ENCODE peak calls at places on chromosomes 11 and 22, in seven cellular contexts. M, H, Y, B, R, N and F are unnamed samples.

GRCh38 chr22:43164636-43165035 is 13.3 kb downstream of the TSPO start:
- DNase-seq in M (no peak), H (no peak), Y (no peak), B (no peak), R (no peak), N (no peak), F (no peak)

GRCh38 chr11:78074756-78075155 is 4.9 kb downstream of the NDUFC2 start:
- DNase-seq in M (peak; percentile 58), H (no peak), Y (no peak), B (no peak), R (no peak), N (no peak), F (no peak)

GRCh38 chr22:41847300-41847699 is 14.4 kb downstream of the SREBF2 start:
- DNase-seq in M (no peak), H (no peak), Y (no peak), B (no peak), R (no peak), N (no peak), F (no peak)

GRCh38 chr11:10303558-10304363 is 1.1 kb upstream of the ADM start:
- DNase-seq in M (peak; percentile 73), H (no peak), Y (no peak), B (no peak), R (no peak), N (no peak), F (no peak)

GRCh38 chr11:10454902-10455631 is at the start of gene AMPD3:
- DNase-seq in M (peak; percentile 93), H (peak; percentile 72), Y (no peak), B (no peak), R (no peak), N (no peak), F (no peak)

GRCh38 chr22:46272196-46272595 is 4.4 kb downstream of the TTC38 start:
- DNase-seq in M (no peak), H (no peak), Y (no peak), B (no peak), R (no peak), N (no peak), F (no peak)

GRCh38 chr11:86693501-86693900 is 21.1 kb upstream of the ME3 start:
- DNase-seq in M (no peak), H (no peak), Y (no peak), B (no peak), R (no peak), N (no peak), F (no peak)

GRCh38 chr11:27648840-27649239 is 51.4 kb downstream of the BDNF start:
- DNase-seq in M (no peak), H (no peak), Y (no peak), B (no peak), R (no peak), N (no peak), F (no peak)

GRCh38 chr22:41367039-41367679 is 14.6 kb upstream of the TEF start:
- DNase-seq in M (peak; percentile 93), H (peak; percentile 90), Y (peak; percentile 16), B (no peak), R (no peak), N (peak; percentile 96), F (peak; percentile 99)

GRCh38 chr22:22201185-22201924 is 43.2 kb upstream of the VPREB1 start:
- DNase-seq in M (peak; percentile 36), H (no peak), Y (no peak), B (peak; percentile 60), R (no peak), N (no peak), F (no peak)

GRCh38 chr22:23772315-23773246 is at the start of gene MMP11:
- DNase-seq in M (peak; percentile 27), H (no peak), Y (peak; percentile 59), B (peak; percentile 72), R (no peak), N (peak; percentile 42), F (no peak)

GRCh38 chr11:124769804-124770774 is 8.0 kb upstream of the ESAM start:
- DNase-seq in M (peak; percentile 56), H (no peak), Y (no peak), B (no peak), R (no peak), N (no peak), F (no peak)

GRCh38 chr11:121881806-121882205 is 234.2 kb downstream of the BLID start:
- DNase-seq in M (peak; percentile 68), H (no peak), Y (no peak), B (no peak), R (no peak), N (no peak), F (no peak)